ENCODE peak calls at places on chromosomes 2 and 18, in five cellular contexts. T is HepG2, L is HCT116, V is GM12878, Z is K562. J is an unnamed sample.

GRCh38 chr2:39663187-39663930 is 2.4 kb upstream of the TMEM178A start:
- DNase-seq in T (no peak), V (no peak), Z (no peak), L (no peak), J (no peak)

GRCh38 chr2:54881759-54882158 is 158.3 kb downstream of the EML6 start:
- DNase-seq in L (no peak), V (no peak), T (no peak), Z (no peak), J (no peak)

GRCh38 chr2:202221873-202222272 is 16.5 kb downstream of the SUMO1 start:
- DNase-seq in T (no peak), V (no peak), L (no peak), Z (peak; percentile 83), J (no peak)

GRCh38 chr2:237695201-237695780 is 67.9 kb downstream of the LRRFIP1 start:
- DNase-seq in T (no peak), L (peak; percentile 71), Z (peak; percentile 38), V (peak; percentile 76), J (no peak)

GRCh38 chr2:173296235-173296634 is 58.4 kb upstream of the CDCA7 start:
- DNase-seq in T (no peak), L (no peak), V (no peak), Z (no peak), J (no peak)

GRCh38 chr18:78948707-78949106 is 30.9 kb upstream of the SALL3 start:
- DNase-seq in L (no peak), V (no peak), T (no peak), Z (no peak), J (no peak)

GRCh38 chr2:47267389-47268086 is 112.4 kb upstream of the STPG4 start:
- DNase-seq in V (no peak), Z (no peak), T (peak; percentile 50), L (no peak), J (no peak)

GRCh38 chr2:196437626-196438025 is 201.9 kb upstream of the CCDC150 start:
- DNase-seq in L (no peak), Z (no peak), T (no peak), V (no peak), J (no peak)

GRCh38 chr2:954687-955000 is 4.0 kb downstream of the SNTG2 start:
- DNase-seq in V (no peak), T (no peak), Z (no peak), L (no peak), J (no peak)

GRCh38 chr2:179268277-179268935 is 3.8 kb upstream of the SESTD1 start:
- DNase-seq in T (peak; percentile 60), L (no peak), Z (no peak), V (no peak), J (no peak)
- TF ChIP-seq SRF in T (no peak), L (no peak), Z (no peak), V (no peak), J (no peak)

GRCh38 chr2:72940786-72941185 is 23.5 kb downstream of the EMX1 start:
- DNase-seq in T (no peak), V (no peak), L (no peak), Z (no peak), J (no peak)
- TF ChIP-seq SRF in T (no peak), V (no peak), L (no peak), Z (no peak), J (no peak)

DNA sequence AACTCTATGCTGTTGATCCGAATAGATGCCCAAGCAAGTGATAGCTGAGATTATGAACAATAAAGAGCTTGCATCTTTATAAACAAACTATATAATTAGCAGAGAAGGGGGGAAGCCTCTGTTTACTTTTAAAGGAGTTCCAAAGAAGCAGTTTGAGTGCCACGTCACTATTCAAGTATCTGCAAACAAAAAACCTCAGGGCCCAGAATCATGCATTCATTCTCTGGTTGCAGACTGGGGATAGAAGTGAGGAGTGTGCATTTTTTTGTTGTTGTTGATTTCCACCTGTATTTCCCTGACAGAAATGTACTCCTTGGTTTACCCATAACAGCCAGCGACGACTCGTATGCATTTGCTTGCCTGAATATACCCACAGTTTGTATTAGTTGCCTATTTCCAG is 264.3 kb downstream of the PTGR3 start:
- DNase-seq in Z (no peak), T (no peak), V (no peak), L (no peak), J (no peak)
- TF ChIP-seq SRF in Z (no peak), T (no peak), V (no peak), L (no peak), J (no peak)

GRCh38 chr2:96527990-96528679 is 8.4 kb upstream of the ARID5A start:
- DNase-seq in L (no peak), Z (no peak), T (no peak), V (peak; percentile 72), J (no peak)
- TF ChIP-seq SRF in L (no peak), Z (no peak), T (no peak), V (no peak), J (no peak)

GRCh38 chr2:128217671-128218070 is 101.0 kb downstream of the HS6ST1 start:
- DNase-seq in V (no peak), T (no peak), Z (no peak), L (no peak), J (no peak)

GRCh38 chr2:128215897-128216645 is 102.6 kb downstream of the HS6ST1 start:
- DNase-seq in V (no peak), L (no peak), Z (no peak), T (no peak), J (no peak)

GRCh38 chr2:128214866-128215460 is 103.7 kb downstream of the HS6ST1 start:
- DNase-seq in T (no peak), Z (no peak), V (no peak), L (no peak), J (no peak)

GRCh38 chr2:128219891-128220290 is 98.8 kb downstream of the HS6ST1 start:
- DNase-seq in L (no peak), T (no peak), Z (no peak), V (no peak), J (no peak)

DNA sequence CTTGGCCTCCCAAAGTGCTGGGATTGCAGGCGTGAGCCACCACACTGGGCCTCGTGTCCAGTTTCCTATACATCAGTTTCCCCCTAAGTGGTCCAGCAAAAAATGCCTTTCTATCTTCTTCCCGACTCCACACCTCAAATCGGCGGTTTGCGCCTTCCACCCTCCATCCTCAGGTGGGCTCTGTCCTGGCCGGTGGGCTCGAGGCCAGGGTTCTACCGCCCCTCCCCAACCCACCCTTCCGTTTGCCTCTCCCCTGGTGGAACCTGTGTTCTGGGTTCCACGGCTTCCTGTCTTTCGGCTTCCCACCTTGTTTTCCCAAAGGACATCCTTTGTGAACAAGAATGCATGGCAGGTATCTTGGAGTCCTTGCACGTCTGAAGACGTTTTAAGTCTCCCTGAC is 104.4 kb downstream of the HS6ST1 start:
- DNase-seq in Z (no peak), T (no peak), V (no peak), L (no peak), J (no peak)
- TF ChIP-seq SRF in Z (no peak), T (no peak), V (no peak), L (no peak), J (no peak)

DNA sequence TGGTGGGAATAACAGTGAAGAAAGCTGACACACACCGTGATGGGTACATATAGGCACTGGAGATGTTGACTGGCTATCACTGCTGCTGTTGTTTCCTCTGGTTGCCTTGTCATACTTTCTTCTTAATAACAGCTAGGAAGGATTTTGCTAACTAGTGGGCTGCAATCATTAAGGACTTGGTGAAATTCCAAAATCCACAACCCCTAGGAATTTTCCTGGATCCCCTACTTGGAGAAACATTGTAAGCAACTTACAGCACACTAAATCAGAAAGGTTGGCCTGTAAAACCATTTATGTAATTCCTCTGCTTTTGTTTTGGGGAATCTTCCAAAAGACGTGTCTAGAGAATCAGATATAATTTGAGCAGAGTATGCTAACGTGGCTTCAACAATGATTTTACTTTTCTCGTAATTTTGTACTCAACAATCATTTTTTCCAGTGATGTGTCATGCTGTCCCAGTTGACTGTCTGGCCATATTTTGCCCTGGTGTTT is 8.0 kb upstream of the COL3A1 start:
- DNase-seq in L (no peak), V (no peak), Z (no peak), T (no peak), J (no peak)
- TF ChIP-seq SRF in L (no peak), V (no peak), Z (no peak), T (no peak), J (no peak)

GRCh38 chr2:239392072-239392357 is 8.8 kb downstream of the HDAC4 start:
- DNase-seq in Z (no peak), V (no peak), L (no peak), T (no peak), J (no peak)
- TF ChIP-seq SRF in Z (no peak), V (no peak), L (no peak), T (no peak), J (no peak)

DNA sequence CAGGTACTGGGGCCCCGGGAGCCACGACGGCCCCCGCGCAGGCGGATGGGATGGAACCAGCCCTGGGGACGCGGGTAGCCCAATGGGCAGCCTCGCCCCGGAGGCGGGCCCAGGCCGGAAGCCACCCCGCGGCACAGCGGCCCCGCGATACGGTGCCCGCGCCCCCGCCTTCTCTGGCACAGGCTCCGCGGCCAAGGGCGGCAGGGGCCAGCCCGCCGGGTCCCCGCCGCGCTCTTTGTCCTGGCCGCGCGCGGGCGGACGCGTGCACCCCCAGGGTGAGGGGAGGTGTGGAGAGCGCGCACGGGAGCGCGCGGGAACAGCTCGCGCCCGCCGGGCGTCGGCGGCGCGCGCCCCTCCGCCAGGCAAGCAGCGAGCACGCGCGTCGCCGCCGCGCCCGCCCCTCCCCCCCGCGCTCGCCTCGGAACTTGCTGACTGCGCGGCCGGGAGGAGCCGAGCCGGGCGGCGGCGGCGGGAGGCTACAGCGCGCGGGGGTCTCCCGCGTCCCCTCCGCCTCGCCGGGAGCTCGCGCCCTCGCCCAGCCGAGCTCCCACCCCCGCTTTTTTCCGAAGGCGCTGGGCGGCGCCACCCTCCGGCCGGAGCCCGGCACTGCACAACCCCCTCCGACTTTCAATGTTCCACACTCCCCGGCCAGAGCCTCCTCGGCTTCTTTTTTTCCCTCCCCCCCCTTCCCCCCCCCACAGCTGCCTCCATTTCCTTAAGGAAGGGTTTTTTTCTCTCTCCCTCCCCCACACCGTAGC is at the start of gene UBE2E3:
- DNase-seq in Z (peak; percentile 89), L (peak; percentile 48), V (no peak), T (peak; percentile 67), J (peak; percentile 91)
- TF ChIP-seq SRF in Z (no peak), L (no peak), V (no peak), T (no peak), J (no peak)

GRCh38 chr2:68936462-68936861 is 16.2 kb downstream of the GKN2 start:
- DNase-seq in Z (no peak), L (no peak), V (no peak), T (no peak), J (no peak)
- TF ChIP-seq SRF in Z (no peak), L (no peak), V (no peak), T (no peak), J (no peak)